ENCODE peak calls at places on chromosomes 13 and 19, in four cellular contexts. A is left ventricle myocardium inferior; M is CD8-positive, alpha-beta T cell; U is PC-3. B is an unnamed sample.

GRCh38 chr19:44758596-44758995 is 10.1 kb downstream of the BCL3 start:
- DNase-seq in A (peak; percentile 40), M (no peak), U (no peak), B (no peak)

GRCh38 chr13:51895906-51896888 is 34.4 kb downstream of the CCDC70 start:
- DNase-seq in M (no peak), U (peak; percentile 57), A (peak; percentile 30), B (no peak)

GRCh38 chr19:42345191-42345812 is 19.9 kb downstream of the MEGF8 start:
- DNase-seq in U (no peak), A (no peak), M (no peak), B (no peak)

GRCh38 chr13:112720251-112720650 is 30.4 kb downstream of the ATP11A start:
- DNase-seq in M (no peak), A (no peak), U (no peak), B (no peak)

GRCh38 chr19:12784394-12784870 is 6.9 kb upstream of the JUNB start:
- DNase-seq in A (no peak), U (no peak), M (no peak), B (no peak)

GRCh38 chr13:50636007-50636704 is 207.3 kb downstream of the DLEU7 start:
- DNase-seq in M (no peak), A (no peak), U (no peak), B (no peak)

GRCh38 chr19:13156968-13157882 is 7.0 kb downstream of the IER2 start:
- DNase-seq in M (no peak), U (peak; percentile 36), A (no peak), B (no peak)

GRCh38 chr13:30826911-30827577 is 79.0 kb upstream of the MEDAG start:
- DNase-seq in U (no peak), M (no peak), A (no peak), B (no peak)

GRCh38 chr13:76350399-76350798 is 535.8 kb downstream of the KCTD12 start:
- DNase-seq in M (no peak), U (no peak), A (no peak), B (no peak)

GRCh38 chr19:33825556-33825955 is 28.9 kb downstream of the KCTD15 start:
- DNase-seq in U (no peak), M (no peak), A (no peak), B (no peak)

GRCh38 chr13:72313546-72313945 is 413.9 kb downstream of the MZT1 start:
- DNase-seq in U (no peak), A (no peak), M (no peak), B (no peak)

GRCh38 chr13:93002071-93002470 is 224.5 kb upstream of the GPC6 start:
- DNase-seq in M (no peak), A (no peak), U (no peak), B (no peak)

GRCh38 chr13:93003531-93003930 is 223.1 kb upstream of the GPC6 start:
- DNase-seq in M (no peak), U (no peak), A (no peak), B (no peak)

GRCh38 chr13:93007928-93008327 is 218.7 kb upstream of the GPC6 start:
- DNase-seq in M (no peak), A (no peak), U (no peak), B (no peak)

GRCh38 chr13:93004919-93005318 is 221.7 kb upstream of the GPC6 start:
- DNase-seq in U (no peak), M (no peak), A (no peak), B (no peak)
- TF ChIP-seq CTCF in U (peak; percentile 21), M (no peak), A (no peak), B (no peak)

GRCh38 chr13:110912651-110913051 is 2.2 kb downstream of the ANKRD10 start:
- DNase-seq in A (no peak), M (no peak), U (peak; percentile 35), B (no peak)
- H3K27ac ChIP-seq in A (peak overlapping the region; percentile 100), M (no peak overlapping the region), U (peak overlapping the region; percentile 84), B (peak overlapping the region; percentile 99)

GRCh38 chr19:16024266-16025107 is 51.8 kb upstream of the TPM4 start:
- DNase-seq in M (no peak), U (no peak), A (no peak), B (no peak)

GRCh38 chr19:16026131-16026530 is 50.2 kb upstream of the TPM4 start:
- DNase-seq in A (no peak), U (no peak), M (no peak), B (no peak)

GRCh38 chr19:16026756-16027155 is 49.5 kb upstream of the TPM4 start:
- DNase-seq in A (no peak), M (no peak), U (no peak), B (no peak)

GRCh38 chr19:16023558-16023915 is 52.8 kb upstream of the TPM4 start:
- DNase-seq in U (no peak), A (no peak), M (no peak), B (no peak)

GRCh38 chr19:16025108-16026101 is 50.9 kb upstream of the TPM4 start:
- DNase-seq in U (peak; percentile 71), M (no peak), A (no peak), B (no peak)
- TF ChIP-seq CTCF in U (peak; percentile 72), M (no peak), A (peak; percentile 39), B (no peak)

GRCh38 chr19:29417048-29417447 is 108.7 kb upstream of the VSTM2B start:
- DNase-seq in M (no peak), A (no peak), U (no peak), B (no peak)

GRCh38 chr19:29409121-29409862 is 116.5 kb upstream of the VSTM2B start:
- DNase-seq in A (no peak), U (no peak), M (no peak), B (no peak)

GRCh38 chr19:29415507-29415906 is 110.3 kb upstream of the VSTM2B start:
- DNase-seq in U (no peak), A (no peak), M (no peak), B (no peak)

GRCh38 chr19:29410974-29411615 is 114.7 kb upstream of the VSTM2B start:
- DNase-seq in U (no peak), M (no peak), A (no peak), B (no peak)

DNA sequence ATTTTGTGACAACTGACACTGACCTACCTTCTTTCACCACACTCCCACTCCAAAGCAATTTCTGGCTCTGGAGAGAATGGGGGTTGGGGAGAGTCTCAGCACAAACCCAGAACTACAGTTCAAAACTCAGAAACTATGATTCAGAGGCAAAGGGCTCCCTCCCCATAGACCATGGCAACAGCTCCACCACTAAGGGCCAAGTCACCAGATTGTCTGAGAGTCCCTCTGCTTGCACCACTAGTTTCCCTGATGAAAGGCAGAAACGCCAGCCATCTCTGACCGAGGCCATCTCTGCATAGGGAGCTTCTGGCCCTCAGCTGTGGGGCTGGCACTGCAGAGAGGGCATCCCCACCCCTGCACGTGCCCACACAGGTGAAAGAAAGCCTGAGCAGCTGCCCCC is 112.4 kb upstream of the VSTM2B start:
- DNase-seq in U (no peak), A (no peak), M (no peak), B (no peak)
- H3K27ac ChIP-seq in U (no peak overlapping the region), A (no peak overlapping the region), M (no peak overlapping the region), B (no peak overlapping the region)

GRCh38 chr19:35209646-35210045 is 18.9 kb downstream of the FAM187B start:
- DNase-seq in M (no peak), A (no peak), U (no peak), B (no peak)

GRCh38 chr19:35213678-35214632 is 14.6 kb downstream of the FAM187B start:
- DNase-seq in M (peak; percentile 60), U (peak; percentile 92), A (peak; percentile 35), B (peak; percentile 71)

GRCh38 chr19:35212241-35212640 is 16.3 kb downstream of the FAM187B start:
- DNase-seq in U (no peak), M (no peak), A (no peak), B (peak; percentile 58)

GRCh38 chr19:35214766-35215422 is 13.6 kb downstream of the FAM187B start:
- DNase-seq in U (no peak), M (no peak), A (no peak), B (peak; percentile 24)

DNA sequence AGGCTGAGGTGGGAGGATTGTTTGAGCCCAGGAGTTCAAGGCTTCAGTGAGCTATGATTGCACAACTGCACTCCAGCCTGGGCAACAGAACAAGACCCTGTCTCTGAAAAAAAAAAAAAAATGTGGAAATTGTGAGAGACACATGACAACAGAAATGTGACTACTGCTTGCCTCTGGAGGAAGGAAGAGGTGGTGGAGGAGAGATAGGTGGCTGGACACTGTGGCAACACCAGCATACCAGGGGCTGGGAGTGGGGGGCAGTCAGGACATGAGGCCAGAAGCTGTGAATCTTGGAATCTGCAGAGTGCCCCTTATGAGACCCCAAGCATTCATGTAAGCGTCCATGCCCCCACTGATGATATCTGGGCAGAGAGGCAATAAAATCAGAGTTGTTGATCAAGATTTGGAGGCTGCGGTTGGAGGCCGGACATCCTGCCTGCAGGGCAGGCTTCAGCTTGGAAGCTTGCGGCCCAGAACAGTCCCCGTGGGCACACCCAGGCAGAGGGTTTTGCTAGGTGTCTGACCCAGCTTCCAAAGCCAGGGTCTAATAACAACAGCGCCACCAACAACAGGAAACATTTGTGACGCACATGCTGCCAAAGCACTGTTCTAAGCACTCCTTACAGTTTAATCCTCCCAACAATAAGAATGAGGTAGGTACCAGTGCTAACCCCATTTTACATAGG is 16.9 kb downstream of the FAM187B start:
- DNase-seq in U (no peak), M (peak; percentile 79), A (peak; percentile 33), B (peak; percentile 73)
- TF ChIP-seq CTCF in U (no peak), M (no peak), A (no peak), B (no peak)

GRCh38 chr13:32408296-32408998 is 19.5 kb downstream of the N4BP2L1 start:
- DNase-seq in A (no peak), U (no peak), M (no peak), B (no peak)
- H3K27ac ChIP-seq in A (no peak overlapping the region), U (no peak overlapping the region), M (no peak overlapping the region), B (no peak overlapping the region)

GRCh38 chr13:23512762-23513395 is 57.3 kb upstream of the TNFRSF19 start:
- DNase-seq in A (no peak), M (no peak), U (peak; percentile 15), B (no peak)
- TF ChIP-seq CTCF in A (no peak), M (no peak), U (peak; percentile 41), B (no peak)

DNA sequence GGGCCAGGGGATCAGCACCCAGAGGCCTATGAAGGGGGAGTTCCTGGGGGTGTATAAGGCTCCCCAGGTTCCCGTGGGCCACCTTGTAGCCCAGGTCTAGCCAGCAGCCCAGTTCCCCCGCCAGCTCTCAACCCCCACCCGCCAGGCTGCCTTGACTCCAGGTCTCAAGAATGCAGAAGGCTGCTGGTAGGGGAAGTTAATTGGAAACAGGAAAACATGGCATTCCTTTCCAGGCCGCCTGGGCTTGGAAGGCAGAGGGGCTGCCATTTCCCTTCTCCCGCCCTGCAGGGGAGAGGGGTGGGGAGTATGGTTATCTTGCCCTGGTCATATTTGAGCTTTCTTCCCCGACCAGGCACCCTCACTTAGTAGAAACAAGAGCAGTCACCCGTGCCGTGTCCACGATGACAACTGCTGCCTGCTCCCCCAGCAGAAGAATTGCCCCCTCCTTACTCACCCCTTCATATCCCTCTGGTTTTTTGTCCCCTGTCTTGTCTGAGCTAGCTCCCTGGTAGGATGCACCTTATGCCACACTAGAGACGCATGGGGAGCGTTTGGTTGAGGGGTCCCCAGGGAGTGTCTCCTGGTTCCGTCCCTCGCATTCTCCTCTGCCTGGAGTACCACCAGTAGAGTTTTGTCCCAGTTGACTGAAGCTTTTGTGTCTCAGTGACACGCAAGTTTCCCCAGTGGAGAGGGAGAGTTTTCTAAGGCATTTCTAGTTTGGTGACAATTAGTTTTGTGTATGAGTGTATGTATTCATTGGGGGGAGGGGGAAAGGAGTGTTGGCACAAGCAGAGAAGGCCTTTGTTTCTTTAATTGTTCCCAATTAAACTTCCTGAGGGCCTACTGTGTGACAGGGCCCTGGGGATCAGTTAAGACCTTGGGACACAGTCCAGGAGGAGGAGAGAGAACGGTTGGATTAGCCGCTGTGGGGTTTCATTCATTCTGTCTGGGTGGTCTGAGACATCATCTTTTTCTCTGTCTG is 4.5 kb downstream of the BICRA start:
- DNase-seq in A (no peak), M (no peak), U (no peak), B (no peak)
- H3K27ac ChIP-seq in A (peak overlapping the region; percentile 99), M (no peak overlapping the region), U (no peak overlapping the region), B (peak overlapping the region; percentile 59)